ENCODE peak calls at places on chromosomes 6 and 20, in four cellular contexts. P is K562, D is GM12891, C is GM12878. W is an unnamed sample.

GRCh38 chr6:119985952-119986736 is 636.6 kb upstream of the MAN1A1 start:
- DNase-seq in D (no peak), P (no peak), C (no peak), W (no peak)

GRCh38 chr20:58260006-58260405 is 31.6 kb upstream of the ANKRD60 start:
- DNase-seq in P (no peak), C (no peak), D (no peak), W (no peak)

GRCh38 chr20:24792641-24793495 is 156.2 kb upstream of the CST7 start:
- DNase-seq in D (no peak), C (no peak), P (no peak), W (no peak)

GRCh38 chr6:141326426-141326825 is 806.3 kb upstream of the GJE1 start:
- DNase-seq in D (no peak), P (no peak), C (no peak), W (no peak)

GRCh38 chr20:3509064-3509463 is 38.2 kb downstream of the ATRN start:
- DNase-seq in C (no peak), D (no peak), P (no peak), W (no peak)

GRCh38 chr20:16675165-16675564 is 54.7 kb upstream of the SNRPB2 start:
- DNase-seq in P (no peak), C (no peak), D (no peak), W (no peak)

GRCh38 chr6:38715016-38715809 is at the start of gene DNAH8:
- DNase-seq in C (no peak), D (peak; percentile 36), P (no peak), W (no peak)

GRCh38 chr6:113829702-113830058 is 27.5 kb upstream of the MARCKS start:
- DNase-seq in P (no peak), C (no peak), D (no peak), W (no peak)

GRCh38 chr20:33658929-33659328 is 3.2 kb upstream of the C20orf144 start:
- DNase-seq in D (no peak), C (no peak), P (no peak), W (no peak)

GRCh38 chr6:133262804-133263203 is 21.6 kb downstream of the EYA4 start:
- DNase-seq in D (no peak), C (no peak), P (no peak), W (no peak)

GRCh38 chr6:101608724-101609123 is 215.2 kb downstream of the GRIK2 start:
- DNase-seq in D (no peak), C (no peak), P (no peak), W (no peak)

DNA sequence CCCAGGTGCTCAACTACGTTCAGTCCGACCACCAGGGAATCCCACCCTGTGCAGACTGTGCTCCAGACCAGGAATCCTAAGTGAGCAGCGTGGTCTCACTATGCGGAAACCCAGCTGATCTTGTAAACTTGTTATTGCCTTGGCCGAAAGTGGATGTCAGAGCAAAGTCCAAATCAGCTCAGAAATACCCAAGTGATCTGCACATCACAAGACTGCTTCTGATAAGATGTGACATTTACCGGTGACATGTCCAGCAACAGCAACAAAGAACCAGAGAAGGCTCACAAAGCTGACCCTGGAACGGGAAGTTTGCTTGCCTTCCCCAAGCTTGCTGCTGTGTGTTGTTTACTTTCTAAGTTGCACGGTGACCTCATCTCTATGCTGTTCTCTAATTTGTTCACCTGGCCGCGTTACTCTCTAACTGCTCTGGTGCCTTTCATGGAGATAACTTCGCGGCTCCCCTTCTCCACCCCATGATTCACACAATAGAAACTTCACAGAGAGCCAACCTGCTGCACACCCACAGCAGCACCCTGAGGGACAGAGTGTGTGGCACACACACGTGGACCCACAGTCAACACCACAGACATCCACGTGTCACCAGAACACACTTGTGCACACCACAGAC is 1.7 kb downstream of the BNIP5 start:
- DNase-seq in D (no peak), P (no peak), C (no peak), W (no peak)
- TF ChIP-seq POLR2AphosphoS5 in D (no peak), P (no peak), C (no peak), W (no peak)

DNA sequence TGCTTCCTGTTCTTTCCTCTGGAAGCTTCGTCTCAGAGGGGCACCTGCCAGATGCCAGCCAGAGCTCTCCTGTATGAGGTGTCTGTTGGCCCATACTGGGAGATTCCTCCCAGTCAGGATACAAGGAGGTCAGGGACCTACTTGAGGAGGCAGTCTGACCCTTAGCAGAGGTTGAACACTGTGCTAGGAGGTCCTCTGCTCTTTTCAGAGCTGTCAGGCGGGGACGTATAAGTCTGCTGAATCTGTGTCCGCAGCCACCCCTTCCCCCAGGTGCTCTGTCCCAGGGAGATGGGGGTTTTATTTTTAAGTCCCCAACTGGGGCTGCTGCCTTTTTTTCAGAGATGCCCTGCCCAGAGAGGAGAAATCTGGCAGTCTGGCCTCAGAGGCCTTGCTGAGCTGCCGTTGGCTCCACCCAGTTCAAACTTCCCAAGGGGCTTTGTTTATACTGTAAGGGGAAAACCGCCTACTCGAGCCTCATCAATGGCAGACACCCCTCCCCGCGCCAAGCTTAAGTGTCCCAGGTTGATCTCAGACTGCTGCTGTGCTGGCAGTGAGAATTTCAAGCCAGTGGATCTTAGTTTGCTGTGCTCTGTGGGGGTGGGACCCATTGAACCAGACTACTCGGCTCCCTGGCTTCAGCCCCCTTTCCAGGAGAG is 326.7 kb downstream of the BCKDHB start:
- DNase-seq in D (no peak), P (no peak), C (no peak), W (no peak)
- TF ChIP-seq SPI1 in D (no peak), P (no peak), C (no peak), W (no peak)

DNA sequence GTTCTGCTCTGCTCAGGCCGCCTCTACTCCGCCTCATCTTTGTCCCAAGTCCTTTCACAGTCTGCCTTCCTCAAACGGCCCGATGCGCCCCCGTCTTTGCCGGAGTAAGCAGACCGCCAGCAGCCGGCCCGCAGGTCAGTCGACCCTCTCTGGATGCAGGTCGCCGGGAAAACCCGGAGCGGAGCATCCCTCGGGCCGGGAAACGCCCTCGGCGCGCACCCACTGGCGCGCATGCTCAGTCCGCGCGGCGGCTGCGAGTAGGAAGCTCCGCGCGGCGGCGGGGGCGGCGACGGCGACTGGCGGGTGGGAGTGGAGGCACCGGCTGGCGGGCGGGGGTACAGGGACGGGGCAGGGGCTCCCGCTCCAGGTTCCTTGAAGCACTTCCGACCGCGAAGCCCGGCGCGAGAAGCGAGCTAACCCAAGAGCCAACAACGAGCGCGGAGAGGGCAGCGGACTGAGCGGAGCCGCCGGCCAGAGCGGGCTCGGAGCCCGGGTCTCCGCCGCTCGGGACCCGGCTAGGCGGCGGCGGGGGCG is at the start of gene LRRC1:
- DNase-seq in P (no peak), C (peak; percentile 44), D (peak; percentile 77), W (peak; percentile 66)
- TF ChIP-seq POLR2AphosphoS5 in P (no peak), C (no peak), D (no peak), W (peak; percentile 71)

DNA sequence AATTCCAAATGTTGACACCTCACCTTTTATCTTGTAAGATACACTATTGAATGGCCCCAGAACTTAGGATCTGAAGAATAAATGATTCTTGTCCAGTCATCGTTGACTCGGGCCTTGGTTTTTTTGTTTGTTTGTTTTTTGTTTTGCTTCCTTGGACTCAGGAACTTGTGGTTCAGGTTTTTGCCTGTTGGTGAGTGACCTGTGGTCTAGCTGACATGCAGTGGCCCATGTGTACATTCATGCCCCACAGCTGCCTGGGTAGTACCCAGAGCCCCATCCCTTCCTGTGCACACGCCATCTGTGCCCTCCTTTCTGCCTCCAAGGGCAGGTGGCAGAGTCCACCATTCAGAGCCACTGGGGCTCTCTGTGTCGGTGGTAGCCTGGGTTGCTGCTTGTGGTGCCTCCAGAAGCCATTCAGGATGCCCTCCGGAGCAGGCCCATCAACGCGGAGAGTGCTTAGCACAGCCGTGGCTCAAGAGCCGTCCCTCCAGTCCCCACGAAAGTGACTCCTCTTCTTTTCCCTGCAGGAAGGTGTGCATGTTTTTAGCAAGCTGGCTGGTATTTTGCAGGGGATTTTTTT is 85.9 kb downstream of the SYNJ2 start:
- DNase-seq in D (no peak), C (no peak), P (no peak), W (no peak)
- TF ChIP-seq SPI1 in D (no peak), C (no peak), P (no peak), W (no peak)

DNA sequence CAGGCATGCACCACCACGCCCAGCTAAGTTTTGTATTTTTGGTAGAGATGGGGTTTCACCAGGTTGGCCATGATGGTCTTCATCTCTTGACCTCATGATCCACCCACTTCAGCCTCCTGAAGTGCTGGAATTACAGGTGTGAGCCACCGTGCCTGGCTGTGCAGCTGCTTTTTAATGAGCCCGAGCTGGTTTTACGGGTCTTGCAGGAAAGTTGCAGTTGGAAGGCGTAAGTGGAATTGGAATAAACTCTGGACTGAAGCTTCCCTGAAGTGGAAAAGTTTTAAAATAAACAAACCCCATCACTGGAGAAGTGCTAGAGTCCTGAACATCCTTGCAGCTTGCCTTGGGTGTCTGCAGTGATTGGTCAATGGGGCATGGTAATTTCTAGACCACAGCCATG is 40.4 kb downstream of the KIF25 start:
- DNase-seq in D (no peak), P (no peak), C (no peak), W (no peak)
- TF ChIP-seq POLR2AphosphoS5 in D (no peak), P (no peak), C (no peak), W (no peak)

DNA sequence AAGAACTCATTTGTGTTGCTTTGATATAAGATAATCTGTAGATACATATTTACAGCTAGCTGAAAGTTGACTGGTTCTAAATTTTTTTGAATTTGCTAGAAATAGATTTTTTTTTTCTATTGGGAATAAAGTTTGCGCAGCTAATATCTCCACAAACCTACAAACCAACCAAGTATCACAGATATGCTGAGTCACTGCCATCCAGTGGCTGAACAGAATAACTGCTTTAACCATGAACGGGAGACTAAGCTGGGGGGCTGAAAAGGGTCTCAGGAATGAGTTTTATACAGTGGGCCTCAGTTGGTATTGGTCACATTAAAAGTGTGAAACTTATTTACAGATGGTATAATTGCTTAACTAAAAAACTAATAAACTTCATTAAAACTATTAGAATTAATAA is 326.7 kb upstream of the CNR1 start:
- DNase-seq in D (no peak), P (peak; percentile 36), C (no peak), W (peak; percentile 15)
- TF ChIP-seq SPI1 in D (no peak), P (no peak), C (no peak), W (no peak)

DNA sequence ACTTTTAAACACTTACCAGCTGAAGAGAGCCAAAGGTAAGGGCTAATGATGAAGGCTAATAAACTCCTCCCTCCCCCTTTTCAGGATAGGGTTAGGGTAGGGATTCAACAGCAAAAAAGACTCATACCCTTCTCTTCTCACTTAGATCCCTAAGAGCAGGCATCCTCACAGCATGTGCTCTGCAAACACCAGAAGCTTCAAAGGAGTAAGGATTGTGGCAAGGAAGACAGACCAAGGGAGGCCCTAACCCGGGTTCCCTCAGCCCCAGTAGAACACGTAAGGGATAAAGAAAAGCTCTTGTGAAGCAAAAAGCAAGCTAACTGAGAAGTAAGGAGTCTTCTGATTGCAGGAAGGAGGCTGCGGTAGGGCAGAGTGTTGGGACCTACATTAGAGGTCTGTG is 11.6 kb downstream of the MAP3K7 start:
- DNase-seq in C (no peak), D (no peak), P (no peak), W (no peak)
- TF ChIP-seq POLR2AphosphoS5 in C (no peak), D (no peak), P (no peak), W (no peak)

W was measured in HL-60.